ENCODE peak calls at places on chromosome 12, in seven cellular contexts. F is CD8-positive, alpha-beta T cell; O is breast epithelium; X is upper lobe of right lung; C is GM23338; Q is heart left ventricle; N is H9. P is an unnamed sample.

GRCh38 chr12:13573698-13574321 is 377.3 kb downstream of the EMP1 start:
- DNase-seq in F (no peak), O (no peak), X (no peak), C (no peak), Q (no peak), N (no peak), P (no peak)

GRCh38 chr12:30816742-30817465 is 62.2 kb upstream of the CAPRIN2 start:
- DNase-seq in F (no peak), O (no peak), X (no peak), C (no peak), Q (no peak), N (peak), P (no peak)

GRCh38 chr12:15705606-15706005 is 83.6 kb downstream of the EPS8 start:
- DNase-seq in F (no peak), O (no peak), X (no peak), C (no peak), Q (no peak), N (no peak), P (no peak)

GRCh38 chr12:27539191-27539631 is 15.2 kb downstream of the PPFIBP1 start:
- DNase-seq in F (no peak), O (no peak), X (no peak), C (no peak), Q (no peak), N (no peak), P (no peak)

GRCh38 chr12:121038861-121039654 is at the start of gene OASL:
- DNase-seq in F (peak), O (no peak), X (peak), C (no peak), Q (peak), N (no peak), P (no peak)

GRCh38 chr12:11981174-11981733 is 89.5 kb upstream of the BCL2L14 start:
- DNase-seq in F (no peak), O (no peak), X (no peak), C (no peak), Q (no peak), N (no peak), P (no peak)

GRCh38 chr12:121158085-121158484 is 25.4 kb downstream of the P2RX7 start:
- DNase-seq in F (no peak), O (no peak), X (no peak), C (no peak), Q (no peak), N (no peak), P (no peak)

GRCh38 chr12:106865685-106866084 is 90.0 kb upstream of the TMEM263 start:
- DNase-seq in F (no peak), O (no peak), X (no peak), C (peak), Q (no peak), N (peak), P (no peak)

DNA sequence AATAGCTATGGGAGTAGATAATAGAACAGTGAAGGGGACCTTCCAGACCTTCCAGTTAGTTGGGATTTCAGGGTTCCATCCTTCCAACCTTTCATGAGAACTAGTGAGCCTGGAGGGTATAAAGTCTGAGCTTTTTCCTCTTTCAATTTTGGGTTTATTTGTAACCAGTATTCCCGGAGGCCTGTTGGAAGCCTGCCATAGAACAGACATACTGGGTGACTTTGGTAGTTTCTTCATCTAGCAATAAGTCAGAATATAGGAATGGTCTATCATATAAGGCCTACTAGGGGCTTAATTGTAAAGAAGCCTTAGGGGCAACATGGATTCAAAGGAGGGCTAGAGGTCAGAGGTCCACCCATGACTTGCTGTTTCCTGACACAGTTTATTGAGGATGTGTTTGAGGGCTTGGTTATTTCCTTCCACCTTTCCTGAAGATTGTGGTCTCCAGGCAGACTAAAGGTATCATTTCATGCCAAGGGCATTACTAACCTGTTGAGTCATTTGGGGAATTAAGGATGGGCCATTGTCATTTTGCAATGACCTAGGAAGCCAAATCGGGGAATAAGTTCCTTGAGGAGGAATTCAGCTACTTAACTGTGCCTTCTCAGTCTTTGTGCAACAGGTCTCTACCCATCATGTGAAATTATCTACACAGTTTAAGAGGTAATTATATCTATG is 410.3 kb downstream of the SLC6A15 start:
- DNase-seq in F (no peak), O (no peak), X (no peak), C (no peak), Q (no peak), N (no peak), P (no peak)
- H3K27ac ChIP-seq in F (no peak), O (no peak), X (no peak), C (no peak), Q (no peak), N (no peak), P (no peak)

DNA sequence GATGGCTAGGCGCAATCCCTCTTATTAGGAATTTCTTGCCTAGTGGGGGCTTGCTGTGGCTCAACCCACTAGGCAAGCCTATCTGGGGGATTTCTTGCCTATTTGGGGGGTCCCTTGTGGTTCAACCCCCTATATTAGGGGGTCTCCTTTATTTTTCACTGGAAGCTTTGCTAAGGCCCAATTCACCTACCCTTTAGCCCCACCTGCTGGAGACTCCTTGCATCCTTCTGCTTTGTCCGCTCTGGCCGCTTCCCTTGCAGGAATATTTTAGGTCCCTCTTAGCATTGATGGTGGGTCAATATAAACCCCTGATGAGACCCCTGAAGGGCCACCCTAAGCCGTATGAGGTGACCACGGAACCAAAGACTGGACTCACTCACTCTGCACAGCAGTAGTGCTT is 1552.1 kb downstream of the AACS start:
- DNase-seq in F (no peak), O (no peak), X (no peak), C (peak), Q (no peak), N (peak), P (no peak)
- TF ChIP-seq CTCF in F (no peak), O (no peak), X (peak), C (peak), Q (no peak), N (peak), P (peak)

DNA sequence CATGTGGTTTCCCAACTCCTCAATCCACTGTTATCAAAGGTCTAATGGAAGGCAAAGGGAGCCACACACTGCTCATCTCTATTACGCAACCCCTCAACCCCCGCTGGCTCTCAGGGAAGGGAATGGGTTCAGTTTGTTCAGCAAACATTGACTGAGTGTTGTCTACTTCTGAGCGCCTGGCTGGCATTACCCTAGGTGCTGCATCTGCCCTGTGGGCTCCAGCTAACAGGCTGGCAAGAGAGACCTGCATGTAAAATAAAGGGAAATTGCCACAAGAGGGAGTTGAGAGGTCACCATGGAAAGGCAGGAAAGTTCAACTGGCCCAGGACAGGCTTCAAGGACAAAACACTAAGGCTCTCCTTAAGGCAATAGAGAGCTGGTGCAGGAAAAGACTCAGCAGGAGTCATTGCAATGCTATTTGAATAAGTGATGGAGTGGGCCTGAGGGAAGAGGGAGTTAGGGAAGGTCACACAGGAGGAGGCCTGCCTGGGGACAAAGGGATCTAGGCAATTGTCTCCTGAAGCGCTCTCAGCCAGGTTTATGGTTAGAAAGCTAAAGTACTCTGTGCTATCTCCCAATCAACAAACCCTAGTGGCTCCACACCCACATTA is 5.5 kb upstream of the ZNF740 start:
- DNase-seq in F (no peak), O (peak), X (no peak), C (peak), Q (no peak), N (peak), P (no peak)
- H3K27ac ChIP-seq in F (no peak), O (no peak), X (no peak), C (no peak), Q (no peak), N (no peak), P (no peak)

GRCh38 chr12:104448475-104448874 is 8.3 kb upstream of the CHST11 start:
- DNase-seq in F (no peak), O (no peak), X (no peak), C (no peak), Q (no peak), N (no peak), P (no peak)
- TF ChIP-seq CTCF in F (no peak), O (no peak), X (no peak), C (no peak), Q (no peak), N (no peak), P (no peak)

DNA sequence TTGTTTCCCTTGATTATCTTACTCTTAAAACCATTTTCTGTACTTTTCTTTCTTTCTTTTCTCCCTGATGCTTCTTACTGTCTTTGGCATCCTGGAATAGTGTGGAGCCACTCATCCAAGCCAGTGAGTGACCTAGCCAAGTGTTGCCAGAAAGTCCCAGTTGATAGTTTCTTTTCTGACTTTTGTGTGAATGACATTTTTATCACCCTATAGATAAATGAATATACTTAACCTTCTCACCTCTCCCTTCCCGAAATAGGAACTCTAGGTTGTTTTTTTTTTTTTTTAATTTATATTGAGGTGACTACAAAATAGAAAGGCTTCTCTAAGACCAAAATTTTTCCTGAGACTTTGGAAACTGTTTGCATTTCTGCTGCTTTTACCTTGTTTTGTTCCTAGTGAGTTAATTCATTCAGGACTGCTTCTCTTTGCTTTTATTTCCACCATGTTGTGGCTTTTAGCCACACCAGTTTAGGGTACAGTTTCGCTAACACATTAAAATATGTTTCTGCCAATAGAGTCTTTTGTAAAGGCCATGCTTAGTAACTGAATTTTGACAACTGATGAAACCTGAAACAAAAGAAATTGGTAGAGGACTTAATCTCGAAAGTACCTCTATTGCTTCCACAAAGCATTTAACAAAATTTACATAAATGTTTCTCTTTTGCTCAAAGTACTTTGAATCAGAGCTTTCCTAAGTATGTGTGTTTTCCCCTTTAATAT is 194.6 kb downstream of the ERC1 start:
- DNase-seq in F (no peak), O (no peak), X (no peak), C (no peak), Q (no peak), N (no peak), P (no peak)
- H3K27ac ChIP-seq in F (no peak), O (no peak), X (no peak), C (no peak), Q (no peak), N (no peak), P (no peak)

P was measured in thoracic aorta.